ENCODE peak calls at places on chromosomes 1 and 21, in five cellular contexts. V, E, P, U and R are unnamed samples.

GRCh38 chr21:45875881-45876280 is 105.7 kb upstream of the COL6A1 start:
- DNase-seq in V (no peak), P (no peak), E (no peak), U (no peak), R (no peak)

GRCh38 chr1:67850611-67851075 is 17.4 kb upstream of the GNG12 start:
- DNase-seq in U (peak), V (peak), E (no peak), P (no peak), R (peak)

GRCh38 chr1:199811163-199811562 is 216.3 kb upstream of the NR5A2 start:
- DNase-seq in U (no peak), E (no peak), P (no peak), V (no peak), R (no peak)

GRCh38 chr1:47784294-47784650 is 212.9 kb downstream of the TRABD2B start:
- DNase-seq in U (no peak), V (no peak), E (no peak), P (no peak), R (no peak)

GRCh38 chr1:156281281-156282142 is 1.1 kb downstream of the SMG5 start:
- DNase-seq in E (peak), V (no peak), U (no peak), P (peak), R (no peak)

GRCh38 chr1:234608026-234608719 is 1.8 kb downstream of the IRF2BP2 start:
- DNase-seq in E (peak), P (peak), U (peak), V (peak), R (peak)

GRCh38 chr21:44761747-44762208 is 39.8 kb downstream of the UBE2G2 start:
- DNase-seq in U (no peak), E (no peak), V (no peak), P (no peak), R (no peak)

GRCh38 chr1:21909286-21909759 is 27.8 kb downstream of the HSPG2 start:
- DNase-seq in E (no peak), U (no peak), V (no peak), P (no peak), R (peak)

GRCh38 chr1:92791487-92792058 is 6.7 kb upstream of the EVI5 start:
- DNase-seq in U (no peak), E (no peak), P (no peak), V (no peak), R (no peak)

DNA sequence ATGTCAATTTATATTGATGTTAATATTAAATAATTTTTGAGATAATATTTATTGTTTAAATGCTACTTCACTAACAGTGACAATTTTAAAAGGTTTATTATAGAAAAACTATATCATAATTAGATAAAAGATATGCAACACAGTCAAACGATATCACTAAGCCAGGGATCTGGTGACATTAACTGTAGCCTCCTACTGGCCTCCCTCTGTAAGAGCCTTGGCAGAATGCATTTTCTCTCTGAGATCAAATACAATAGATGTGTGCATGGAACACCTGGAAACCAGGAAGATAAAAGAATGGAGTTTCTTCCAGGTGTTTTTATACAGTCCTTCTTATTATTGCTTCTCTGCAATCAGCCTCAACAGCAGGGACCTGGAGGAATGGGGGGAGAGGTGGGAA is 1762.1 kb downstream of the BRINP3 start:
- DNase-seq in U (no peak), P (no peak), V (peak), E (peak), R (no peak)
- TF ChIP-seq CTCF in U (no peak), P (no peak), V (no peak), E (peak), R (no peak)

GRCh38 chr21:32817206-32817605 is 45.7 kb upstream of the PAXBP1 start:
- DNase-seq in P (no peak), E (no peak), V (no peak), U (no peak), R (no peak)

GRCh38 chr21:32813265-32813903 is 41.8 kb upstream of the PAXBP1 start:
- DNase-seq in V (no peak), U (no peak), P (peak), E (peak), R (no peak)

GRCh38 chr21:32818411-32818810 is 46.9 kb upstream of the PAXBP1 start:
- DNase-seq in P (no peak), U (no peak), V (no peak), E (no peak), R (no peak)

GRCh38 chr21:32812035-32812434 is 40.5 kb upstream of the PAXBP1 start:
- DNase-seq in E (no peak), V (no peak), U (no peak), P (peak), R (no peak)

GRCh38 chr21:32814528-32814927 is 43.0 kb upstream of the PAXBP1 start:
- DNase-seq in U (no peak), E (no peak), V (no peak), P (no peak), R (no peak)
- TF ChIP-seq CTCF in U (no peak), E (no peak), V (no peak), P (no peak), R (no peak)

GRCh38 chr1:161787355-161787754 is 21.2 kb downstream of the ATF6 start:
- DNase-seq in U (no peak), P (no peak), E (no peak), V (no peak), R (no peak)
- TF ChIP-seq CTCF in U (no peak), P (no peak), E (peak), V (no peak), R (no peak)

DNA sequence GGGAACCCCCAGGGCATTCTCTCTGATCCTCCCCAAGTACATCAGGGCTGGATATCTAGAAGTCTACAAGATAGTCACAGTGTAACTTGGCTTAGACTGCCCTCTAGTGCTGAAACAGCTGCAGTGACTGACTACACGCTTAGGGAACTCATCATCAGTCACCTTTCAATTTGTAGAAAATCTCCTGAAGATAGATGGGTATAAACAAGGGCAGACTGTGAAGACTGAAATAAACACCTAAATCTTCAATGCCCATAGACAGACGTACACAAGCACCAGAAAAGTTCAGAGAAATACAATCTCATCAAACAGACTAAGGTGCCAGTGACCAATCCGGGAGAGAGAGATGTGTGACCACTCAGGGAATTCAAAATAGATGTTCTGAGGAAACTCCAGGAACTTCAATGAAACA is 46.6 kb downstream of the PACC1 start:
- DNase-seq in P (peak), E (peak), U (no peak), V (peak), R (peak)
- TF ChIP-seq CTCF in P (peak), E (peak), U (peak), V (peak), R (peak)

GRCh38 chr1:33137800-33138199 is 44.0 kb downstream of the TRIM62 start:
- DNase-seq in E (peak), U (no peak), V (no peak), P (no peak), R (no peak)

GRCh38 chr1:33141781-33142180 is 40.1 kb downstream of the TRIM62 start:
- DNase-seq in P (no peak), U (no peak), E (no peak), V (no peak), R (no peak)

GRCh38 chr1:33142483-33143065 is 39.3 kb downstream of the TRIM62 start:
- DNase-seq in P (no peak), E (no peak), U (no peak), V (no peak), R (no peak)

GRCh38 chr1:33141216-33141615 is 40.6 kb downstream of the TRIM62 start:
- DNase-seq in V (no peak), E (no peak), U (no peak), P (no peak), R (no peak)

DNA sequence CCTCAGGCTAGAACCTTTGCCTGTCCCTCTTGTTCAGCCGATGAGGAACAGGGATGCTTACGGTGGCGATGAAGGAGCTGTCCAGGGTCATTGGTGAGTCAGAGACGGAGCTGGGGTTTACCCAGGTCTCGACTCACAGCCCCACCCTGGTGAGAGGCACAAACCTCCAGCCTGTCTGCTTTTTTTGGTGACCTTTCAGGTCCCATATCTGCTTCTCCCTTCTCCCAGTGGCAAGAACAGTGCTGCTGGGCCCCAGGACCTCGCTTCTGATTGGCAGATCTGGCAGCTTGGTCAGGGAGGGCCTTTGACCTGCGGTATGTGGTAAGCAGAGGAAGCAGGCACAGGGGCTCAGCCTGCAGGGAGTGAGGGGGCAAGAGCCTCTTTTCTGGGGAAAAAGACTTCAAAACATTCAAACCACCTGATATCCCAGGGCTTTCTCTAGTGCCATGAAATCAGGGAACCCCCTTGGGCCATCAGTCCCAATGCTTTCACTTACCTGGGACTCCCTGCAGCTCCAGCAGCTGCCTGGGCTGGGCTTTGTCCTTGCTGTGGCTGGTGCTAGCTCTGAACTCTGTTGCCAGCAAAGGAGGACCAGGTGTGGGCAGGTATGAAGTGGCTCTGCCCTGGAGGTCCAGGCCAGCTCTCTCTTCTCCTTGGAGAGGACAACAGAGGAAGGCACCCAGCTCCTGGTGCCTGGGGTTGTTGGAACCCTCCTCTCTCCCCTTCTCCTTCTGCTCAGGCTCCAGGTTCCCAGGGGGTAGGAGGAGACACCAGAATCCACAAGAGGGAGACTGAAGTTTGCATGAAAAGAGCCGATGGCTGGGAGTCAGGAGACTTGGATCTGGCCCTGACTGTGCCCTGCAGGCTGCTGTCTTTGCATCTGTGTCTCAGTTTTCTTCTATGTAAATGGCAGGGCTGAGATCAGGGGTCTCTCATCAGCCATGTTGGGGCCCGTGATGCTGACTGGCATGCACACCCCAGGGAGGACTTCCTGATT is 41.4 kb downstream of the TRIM62 start:
- DNase-seq in E (peak), P (no peak), V (no peak), U (no peak), R (no peak)
- TF ChIP-seq CTCF in E (no peak), P (no peak), V (no peak), U (no peak), R (no peak)

GRCh38 chr1:81471255-81471654 is 329.5 kb upstream of the ADGRL2 start:
- DNase-seq in P (no peak), E (no peak), U (no peak), V (no peak), R (no peak)
- TF ChIP-seq CTCF in P (no peak), E (no peak), U (no peak), V (no peak), R (no peak)

GRCh38 chr21:33854604-33855003 is 61.0 kb downstream of the ATP5PO start:
- DNase-seq in U (no peak), E (no peak), P (no peak), V (peak), R (no peak)

GRCh38 chr21:33857846-33858671 is 57.5 kb downstream of the ATP5PO start:
- DNase-seq in V (no peak), U (no peak), P (no peak), E (peak), R (no peak)

GRCh38 chr21:33856893-33857527 is 58.6 kb downstream of the ATP5PO start:
- DNase-seq in V (no peak), P (no peak), E (no peak), U (no peak), R (no peak)

GRCh38 chr21:33852495-33852894 is 63.1 kb downstream of the ATP5PO start:
- DNase-seq in V (no peak), P (no peak), U (no peak), E (no peak), R (no peak)

GRCh38 chr21:33855190-33855589 is 60.4 kb downstream of the ATP5PO start:
- DNase-seq in U (no peak), E (no peak), P (no peak), V (no peak), R (no peak)
- TF ChIP-seq CTCF in U (no peak), E (no peak), P (no peak), V (no peak), R (no peak)

DNA sequence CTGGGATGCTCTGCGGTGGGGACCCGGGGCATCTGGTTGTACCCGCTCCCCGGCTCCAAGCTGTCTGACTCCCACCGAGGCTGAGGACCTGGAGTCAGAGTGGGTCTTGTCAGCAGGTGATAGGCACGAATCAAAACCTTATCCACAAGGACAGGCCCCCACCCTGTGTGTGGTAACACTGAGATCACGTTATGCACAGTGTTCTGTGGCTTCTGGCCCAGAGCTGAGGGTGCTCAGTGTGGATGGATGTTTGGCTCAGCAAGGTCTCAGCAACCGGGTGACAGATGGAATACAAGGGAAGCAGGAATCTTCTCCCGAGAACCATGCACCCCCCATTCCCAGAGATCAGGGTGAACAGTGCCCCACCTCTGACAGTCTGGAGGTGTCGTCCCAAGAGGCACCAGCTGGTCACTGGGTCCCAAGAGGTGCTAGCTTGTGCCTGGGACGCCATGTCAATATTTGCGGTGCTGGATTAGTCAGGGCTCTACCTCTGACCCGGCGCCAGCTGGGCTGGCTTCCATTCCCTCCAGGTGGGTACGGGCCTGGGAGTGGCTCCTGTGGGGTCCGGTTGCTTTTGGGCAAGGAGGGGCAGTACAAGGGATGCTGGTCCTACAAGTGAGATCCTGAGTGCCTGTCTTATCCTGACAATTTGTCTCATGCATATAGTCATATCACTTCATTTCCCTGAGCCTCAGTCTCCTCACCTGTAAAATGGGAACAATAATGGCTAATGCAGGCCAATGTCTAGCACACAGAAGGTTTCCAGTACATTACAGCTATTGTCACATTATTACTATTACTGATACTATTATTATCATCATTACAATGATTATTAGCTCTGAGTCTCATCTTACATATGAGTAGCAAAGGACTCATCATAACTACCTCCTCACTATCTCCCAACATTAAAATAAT is 955 bp downstream of the CAPN9 start:
- DNase-seq in U (no peak), P (no peak), V (no peak), E (no peak), R (no peak)
- TF ChIP-seq CTCF in U (no peak), P (no peak), V (no peak), E (no peak), R (no peak)